ENCODE peak calls at places on chromosome 7, in nine cellular contexts. D is Panc1, Q is spleen, L is stomach, P is breast epithelium, S is sigmoid colon, A is SK-N-SH, F is suprapubic skin, Z is GM23338. G is an unnamed sample.

GRCh38 chr7:142808802-142809583 is 38.2 kb downstream of the PRSS2 start:
- DNase-seq in D (no peak), Q (peak), L (peak), P (peak), S (no peak), A (no peak), F (no peak), Z (no peak), G (peak)

GRCh38 chr7:72258074-72258473 is 154.1 kb downstream of the CALN1 start:
- DNase-seq in D (no peak), Q (no peak), L (no peak), P (no peak), S (no peak), A (no peak), F (no peak), Z (no peak), G (no peak)

GRCh38 chr7:39016609-39017008 is 38.9 kb downstream of the POU6F2 start:
- DNase-seq in D (no peak), Q (no peak), L (peak), P (peak), S (no peak), A (no peak), F (no peak), Z (no peak), G (peak)

GRCh38 chr7:1917221-1918062 is 247.4 kb downstream of the ELFN1 start:
- DNase-seq in D (no peak), Q (peak), L (no peak), P (no peak), S (no peak), A (no peak), F (no peak), Z (no peak), G (no peak)

GRCh38 chr7:3194501-3195141 is 106.4 kb upstream of the SDK1 start:
- DNase-seq in D (no peak), Q (peak), L (no peak), P (no peak), S (no peak), A (no peak), F (no peak), Z (peak), G (no peak)

GRCh38 chr7:127770870-127771269 is 118.9 kb downstream of the SND1 start:
- DNase-seq in D (no peak), Q (no peak), L (no peak), P (no peak), S (no peak), A (peak), F (no peak), Z (no peak), G (no peak)

GRCh38 chr7:11478873-11479272 is 353.1 kb downstream of the THSD7A start:
- DNase-seq in D (no peak), Q (no peak), L (no peak), P (no peak), S (no peak), A (no peak), F (no peak), Z (no peak), G (no peak)

GRCh38 chr7:138000081-138000701 is 1.7 kb downstream of the CREB3L2 start:
- DNase-seq in D (no peak), Q (no peak), L (peak), P (peak), S (peak), A (no peak), F (peak), Z (peak), G (peak)

GRCh38 chr7:34463830-34464229 is 194.2 kb upstream of the NPSR1 start:
- DNase-seq in D (no peak), Q (no peak), L (no peak), P (no peak), S (no peak), A (no peak), F (no peak), Z (peak), G (no peak)

GRCh38 chr7:47460251-47460989 is 121.5 kb downstream of the TNS3 start:
- DNase-seq in D (no peak), Q (no peak), L (no peak), P (no peak), S (no peak), A (no peak), F (no peak), Z (no peak), G (peak)

GRCh38 chr7:154912921-154913644 is 89.8 kb downstream of the PAXIP1 start:
- DNase-seq in D (no peak), Q (peak), L (no peak), P (no peak), S (no peak), A (peak), F (no peak), Z (no peak), G (no peak)

GRCh38 chr7:71271203-71271602 is 139.3 kb downstream of the GALNT17 start:
- DNase-seq in D (no peak), Q (no peak), L (no peak), P (no peak), S (no peak), A (no peak), F (no peak), Z (no peak), G (no peak)

GRCh38 chr7:87480386-87480785 is 4.9 kb upstream of the ABCB4 start:
- DNase-seq in D (no peak), Q (no peak), L (no peak), P (no peak), S (no peak), A (no peak), F (no peak), Z (no peak), G (no peak)

GRCh38 chr7:110090113-110090820 is 1000.7 kb upstream of the LRRN3 start:
- DNase-seq in D (peak), Q (peak), L (no peak), P (no peak), S (no peak), A (no peak), F (no peak), Z (peak), G (no peak)

GRCh38 chr7:82443801-82444219 is 233 bp upstream of the CACNA2D1 start:
- DNase-seq in D (no peak), Q (peak), L (peak), P (peak), S (peak), A (peak), F (peak), Z (peak), G (peak)

GRCh38 chr7:97499204-97499603 is 232.7 kb upstream of the TAC1 start:
- DNase-seq in D (peak), Q (no peak), L (peak), P (no peak), S (no peak), A (peak), F (no peak), Z (peak), G (peak)

GRCh38 chr7:11341285-11341944 is 367.7 kb downstream of the PHF14 start:
- DNase-seq in D (no peak), Q (no peak), L (no peak), P (no peak), S (no peak), A (peak), F (no peak), Z (peak), G (no peak)

GRCh38 chr7:155009570-155010157 is 6.7 kb upstream of the PAXIP1 start:
- DNase-seq in D (no peak), Q (no peak), L (no peak), P (no peak), S (no peak), A (peak), F (no peak), Z (peak), G (no peak)

GRCh38 chr7:23012797-23013714 is 874 bp downstream of the HYCC1 start:
- DNase-seq in D (no peak), Q (peak), L (no peak), P (no peak), S (peak), A (peak), F (peak), Z (peak), G (peak)

GRCh38 chr7:3028071-3028766 is 15.4 kb downstream of the CARD11 start:
- DNase-seq in D (peak), Q (no peak), L (peak), P (peak), S (no peak), A (peak), F (peak), Z (no peak), G (peak)

GRCh38 chr7:92739091-92739490 is 97.3 kb downstream of the CDK6 start:
- DNase-seq in D (no peak), Q (no peak), L (no peak), P (no peak), S (no peak), A (no peak), F (no peak), Z (no peak), G (no peak)

GRCh38 chr7:50613473-50613872 is 48.3 kb upstream of the DDC start:
- DNase-seq in D (no peak), Q (no peak), L (no peak), P (no peak), S (no peak), A (no peak), F (no peak), Z (no peak), G (no peak)

GRCh38 chr7:87648316-87648715 is 20.1 kb downstream of the RUNDC3B start:
- DNase-seq in D (no peak), Q (no peak), L (no peak), P (no peak), S (no peak), A (no peak), F (no peak), Z (no peak), G (no peak)

GRCh38 chr7:10455936-10456335 is 517.7 kb upstream of the PHF14 start:
- DNase-seq in D (no peak), Q (no peak), L (no peak), P (no peak), S (no peak), A (no peak), F (no peak), Z (no peak), G (no peak)

GRCh38 chr7:123637203-123637602 is 18.5 kb upstream of the LMOD2 start:
- DNase-seq in D (no peak), Q (no peak), L (no peak), P (no peak), S (no peak), A (no peak), F (no peak), Z (peak), G (no peak)

GRCh38 chr7:149005427-149006344 is 22.6 kb downstream of the PDIA4 start:
- DNase-seq in D (no peak), Q (peak), L (peak), P (peak), S (peak), A (peak), F (peak), Z (peak), G (peak)

GRCh38 chr7:55028011-55028410 is 9.2 kb downstream of the EGFR start:
- DNase-seq in D (no peak), Q (no peak), L (no peak), P (no peak), S (no peak), A (no peak), F (no peak), Z (no peak), G (no peak)

GRCh38 chr7:115340828-115341227 is 418.9 kb downstream of the MDFIC start:
- DNase-seq in D (peak), Q (no peak), L (no peak), P (no peak), S (no peak), A (no peak), F (no peak), Z (peak), G (no peak)

GRCh38 chr7:31102151-31102972 is 50.3 kb downstream of the ADCYAP1R1 start:
- DNase-seq in D (no peak), Q (peak), L (peak), P (no peak), S (no peak), A (peak), F (peak), Z (no peak), G (no peak)

GRCh38 chr7:36723951-36724664 is at the start of gene AOAH:
- DNase-seq in D (no peak), Q (peak), L (peak), P (peak), S (peak), A (no peak), F (no peak), Z (no peak), G (peak)

GRCh38 chr7:96996111-96996936 is 9.0 kb upstream of the DLX6 start:
- DNase-seq in D (no peak), Q (no peak), L (no peak), P (no peak), S (no peak), A (no peak), F (no peak), Z (peak), G (no peak)

GRCh38 chr7:117385340-117386124 is 41.8 kb downstream of the ASZ1 start:
- DNase-seq in D (peak), Q (no peak), L (no peak), P (no peak), S (no peak), A (peak), F (no peak), Z (peak), G (no peak)

GRCh38 chr7:153524070-153524601 is 528.1 kb upstream of the DPP6 start:
- DNase-seq in D (no peak), Q (no peak), L (no peak), P (peak), S (peak), A (no peak), F (no peak), Z (no peak), G (peak)
- TF ChIP-seq POLR2AphosphoS5 in D (no peak), Q (no peak), L (peak), P (no peak), S (peak), A (no peak), F (no peak), Z (no peak), G (peak)

GRCh38 chr7:134988161-134988560 is 1.9 kb downstream of the AGBL3 start:
- DNase-seq in D (no peak), Q (no peak), L (no peak), P (no peak), S (no peak), A (no peak), F (no peak), Z (no peak), G (no peak)
- H3K4me3 ChIP-seq in D (no peak), Q (peak), L (peak), P (no peak), S (no peak), A (no peak), F (no peak), Z (no peak), G (no peak)

GRCh38 chr7:106623846-106624245 is 37.1 kb downstream of the CCDC71L start:
- DNase-seq in D (peak), Q (no peak), L (no peak), P (no peak), S (no peak), A (no peak), F (no peak), Z (no peak), G (no peak)
- TF ChIP-seq POLR2AphosphoS5 in D (no peak), Q (no peak), L (no peak), P (no peak), S (no peak), A (no peak), F (no peak), Z (no peak), G (no peak)

DNA sequence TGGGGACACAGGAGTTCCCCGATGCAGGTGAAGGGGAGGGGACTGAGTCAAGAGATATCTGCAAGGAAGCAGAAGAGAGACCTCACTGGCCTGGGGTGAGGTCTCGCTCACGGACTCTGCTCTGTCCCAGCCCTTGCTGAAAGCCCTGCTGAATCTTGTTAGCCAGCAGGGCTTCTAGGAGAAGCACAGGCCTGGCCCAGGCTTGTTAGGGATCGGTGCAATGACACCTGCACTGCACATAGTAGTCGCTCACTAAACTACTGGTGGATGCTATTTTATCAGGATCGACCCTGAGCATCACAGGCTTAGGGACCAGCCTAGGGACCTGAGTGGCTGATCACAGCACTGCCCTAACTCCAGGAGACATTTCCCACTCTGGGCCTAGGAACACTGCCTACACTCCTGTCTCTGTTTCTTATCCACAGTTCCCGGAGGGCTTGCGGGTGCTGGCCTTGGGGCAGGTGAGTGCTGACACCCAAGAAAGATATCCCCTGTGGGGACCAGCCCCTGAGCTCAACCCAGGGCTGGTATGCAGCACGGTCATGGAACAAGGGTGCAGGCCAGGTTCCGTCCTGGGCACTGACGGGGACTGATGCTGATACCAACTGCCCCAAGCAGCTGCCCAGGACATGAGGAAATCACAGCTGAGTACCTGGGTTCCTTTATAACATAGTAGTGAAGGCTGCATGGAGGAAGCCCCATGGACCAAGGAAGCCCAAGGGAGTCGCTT is 13.0 kb downstream of the ELN start:
- DNase-seq in D (no peak), Q (no peak), L (no peak), P (no peak), S (no peak), A (no peak), F (no peak), Z (no peak), G (no peak)
- H3K4me3 ChIP-seq in D (no peak), Q (no peak), L (no peak), P (no peak), S (no peak), A (no peak), F (no peak), Z (no peak), G (no peak)

DNA sequence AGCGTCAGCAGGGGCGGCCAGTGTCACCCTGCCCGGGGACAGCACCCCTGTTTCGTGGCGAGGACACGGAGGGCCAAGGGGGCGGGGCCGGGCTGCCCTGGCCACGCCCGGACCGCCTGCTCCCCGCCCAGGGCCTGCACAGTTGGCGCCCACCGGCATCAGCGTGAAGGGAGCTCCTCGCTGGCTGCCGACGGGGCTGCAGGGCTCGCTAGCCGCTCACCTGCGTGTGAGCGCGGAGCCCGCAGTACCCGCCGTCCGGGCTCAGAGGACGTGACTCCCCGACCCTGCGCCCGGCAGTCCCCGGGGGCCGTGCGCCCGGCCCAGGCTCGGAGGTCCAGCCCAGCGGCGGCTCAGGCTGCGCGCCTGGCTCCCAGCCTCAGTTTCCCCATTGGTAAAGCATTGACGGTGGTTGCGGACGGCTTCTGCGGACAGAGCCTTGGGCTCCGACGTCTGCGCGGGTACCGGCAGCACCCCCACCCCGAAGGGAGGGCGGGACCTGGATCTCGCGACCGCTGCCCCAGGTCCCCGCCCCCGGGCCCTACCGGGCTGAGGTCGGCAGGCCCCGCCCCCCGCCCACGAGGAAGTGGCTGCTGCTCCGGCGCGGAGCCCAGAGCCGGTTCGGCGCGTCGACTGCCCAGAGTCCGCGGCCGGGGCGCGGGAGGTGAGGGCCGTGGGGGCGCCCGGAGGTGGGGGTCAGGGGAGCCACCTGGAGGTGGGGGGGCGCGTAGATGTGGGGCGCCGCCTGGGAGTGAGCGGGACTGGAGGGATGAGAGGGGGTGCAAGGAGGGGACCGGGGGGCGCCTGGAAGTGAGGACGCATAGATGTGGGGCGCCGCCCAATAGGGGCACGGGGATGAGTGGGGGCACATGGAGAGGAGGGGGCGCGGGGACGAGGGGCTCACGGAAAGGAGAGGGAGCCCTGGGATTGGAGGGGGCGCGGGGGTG is at the start of gene ARPC1B:
- DNase-seq in D (no peak), Q (peak), L (peak), P (peak), S (peak), A (peak), F (no peak), Z (peak), G (peak)
- TF ChIP-seq POLR2AphosphoS5 in D (peak), Q (peak), L (no peak), P (no peak), S (peak), A (peak), F (no peak), Z (peak), G (peak)

GRCh38 chr7:131013716-131014115 is 279.7 kb upstream of the KLF14 start:
- DNase-seq in D (no peak), Q (no peak), L (no peak), P (no peak), S (no peak), A (no peak), F (no peak), Z (no peak), G (no peak)

GRCh38 chr7:131011437-131011752 is 277.4 kb upstream of the KLF14 start:
- DNase-seq in D (no peak), Q (peak), L (no peak), P (no peak), S (no peak), A (no peak), F (no peak), Z (peak), G (no peak)

GRCh38 chr7:131011976-131012375 is 278.0 kb upstream of the KLF14 start:
- DNase-seq in D (no peak), Q (no peak), L (no peak), P (no peak), S (no peak), A (no peak), F (no peak), Z (no peak), G (no peak)

GRCh38 chr7:131010714-131011436 is 276.9 kb upstream of the KLF14 start:
- DNase-seq in D (no peak), Q (no peak), L (no peak), P (no peak), S (no peak), A (no peak), F (no peak), Z (no peak), G (no peak)

DNA sequence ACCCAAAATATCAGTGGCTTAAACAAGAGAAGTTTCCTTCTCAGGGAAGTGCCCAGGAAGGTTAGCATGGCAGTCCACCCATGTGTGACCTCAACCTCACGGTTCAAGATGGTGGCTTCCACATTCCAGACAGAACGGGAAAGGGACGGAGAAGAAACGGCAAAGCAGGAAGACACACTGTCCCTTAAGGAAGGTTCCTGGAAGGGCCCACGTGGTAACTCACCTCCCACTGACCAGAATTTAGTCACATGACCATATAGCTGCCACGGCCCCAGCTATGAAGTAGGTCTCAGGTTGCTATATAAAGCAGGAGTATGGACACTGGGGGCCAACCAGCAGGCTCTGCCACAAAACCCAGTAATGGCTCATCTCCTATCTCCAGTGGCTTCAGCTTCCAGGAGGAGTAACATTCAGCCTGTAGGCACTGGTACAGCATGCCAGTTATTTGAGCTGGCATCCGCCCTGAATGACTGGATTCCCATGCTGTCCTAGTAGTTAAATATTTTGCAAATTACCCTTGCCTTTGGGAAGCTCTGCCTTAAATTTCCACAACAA is 278.5 kb upstream of the KLF14 start:
- DNase-seq in D (no peak), Q (no peak), L (no peak), P (no peak), S (no peak), A (no peak), F (no peak), Z (no peak), G (no peak)
- H3K4me3 ChIP-seq in D (no peak), Q (no peak), L (no peak), P (peak), S (no peak), A (no peak), F (no peak), Z (no peak), G (no peak)

G was measured in transverse colon.